ENCODE peak calls at places on chromosomes 7 and 10, in four cellular contexts. U is stimulated activated CD4-positive, alpha-beta T cell treated with anti-CD3 and anti-CD28 coated beads, Interleukin-12 subunit alpha, Interleukin-12 subunit beta, amount 100 ng/mL, for 4 hours; S is foreskin fibroblast; I is pancreas. A is an unnamed sample.

GRCh38 chr7:117323877-117324699 is 1.2 kb upstream of the WNT2 start:
- DNase-seq in I (no peak), S (peak; percentile 15), U (no peak), A (no peak)

GRCh38 chr7:135743907-135744789 is 4.5 kb downstream of the FAM180A start:
- DNase-seq in U (no peak), S (peak; percentile 43), I (no peak), A (no peak)

GRCh38 chr7:64174328-64174727 is 32.7 kb upstream of the ZNF735 start:
- DNase-seq in S (no peak), I (no peak), U (no peak), A (no peak)

GRCh38 chr7:88761779-88762178 is 2.3 kb downstream of the ZNF804B start:
- DNase-seq in S (no peak), U (no peak), I (no peak), A (no peak)

GRCh38 chr7:81871606-81872265 is 101.9 kb upstream of the HGF start:
- DNase-seq in I (no peak), S (peak; percentile 34), U (no peak), A (no peak)

GRCh38 chr7:133534816-133535215 is 281.9 kb downstream of the EXOC4 start:
- DNase-seq in S (no peak), U (no peak), I (no peak), A (no peak)

GRCh38 chr7:134419875-134420274 is 39.0 kb downstream of the AKR1B1 start:
- DNase-seq in S (no peak), I (no peak), U (no peak), A (no peak)

GRCh38 chr10:72426982-72427381 is 72.3 kb upstream of the DNAJB12 start:
- DNase-seq in S (no peak), U (no peak), I (no peak), A (no peak)

GRCh38 chr10:122504551-122504950 is 43.2 kb downstream of the HTRA1 start:
- DNase-seq in S (peak; percentile 92), U (no peak), I (peak; percentile 69), A (no peak)

GRCh38 chr10:123967626-123968243 is 76.1 kb upstream of the CPXM2 start:
- DNase-seq in S (peak; percentile 29), U (peak; percentile 32), I (peak; percentile 33), A (peak; percentile 80)

A was measured in GM12892.